ENCODE peak calls at places on chromosome 15, in eight cellular contexts. R is stomach, A is suprapubic skin, Q is GM12878, H is HepG2, C is transverse colon, E is K562, M is H1. U is an unnamed sample.

GRCh38 chr15:33912326-33912725 is 56.0 kb upstream of the CHRM5 start:
- DNase-seq in H (no peak), M (no peak), E (no peak), A (no peak), R (no peak), C (no peak), Q (no peak), U (no peak)

GRCh38 chr15:49242820-49243219 is 72.8 kb downstream of the GALK2 start:
- DNase-seq in C (no peak), Q (no peak), E (peak; percentile 62), A (no peak), M (no peak), R (no peak), H (no peak), U (no peak)

GRCh38 chr15:68211656-68212320 is 6.7 kb upstream of the CALML4 start:
- DNase-seq in A (peak; percentile 72), Q (no peak), R (no peak), M (no peak), E (no peak), H (no peak), C (no peak), U (no peak)

GRCh38 chr15:85108136-85108535 is 126.5 kb downstream of the PDE8A start:
- DNase-seq in Q (no peak), A (no peak), R (no peak), H (no peak), M (no peak), C (no peak), E (no peak), U (peak; percentile 77)

GRCh38 chr15:66923438-66923881 is 141.9 kb upstream of the SMAD3 start:
- DNase-seq in E (peak; percentile 59), M (peak; percentile 87), H (peak; percentile 34), R (peak; percentile 40), Q (no peak), A (no peak), C (peak; percentile 43), U (no peak)

GRCh38 chr15:88904808-88905327 is 8.3 kb downstream of the MFGE8 start:
- DNase-seq in A (no peak), R (peak; percentile 85), M (peak; percentile 94), C (peak; percentile 87), H (peak; percentile 79), Q (peak; percentile 32), E (peak; percentile 91), U (no peak)

GRCh38 chr15:99568548-99569352 is 3.0 kb downstream of the MEF2A start:
- DNase-seq in Q (no peak), M (no peak), E (peak; percentile 24), H (no peak), R (no peak), A (no peak), C (no peak), U (no peak)

GRCh38 chr15:55253580-55253979 is 36.0 kb downstream of the RAB27A start:
- DNase-seq in Q (no peak), M (no peak), E (no peak), R (no peak), C (no peak), H (no peak), A (no peak), U (no peak)

GRCh38 chr15:90387534-90388461 is at the start of gene IQGAP1:
- DNase-seq in A (peak; percentile 99), R (peak; percentile 98), C (peak; percentile 98), E (peak; percentile 97), M (peak; percentile 97), Q (peak; percentile 83), H (peak; percentile 92), U (peak; percentile 99)

GRCh38 chr15:85543741-85544155 is 163.3 kb downstream of the AKAP13 start:
- DNase-seq in Q (no peak), E (no peak), H (no peak), C (peak; percentile 89), A (peak; percentile 89), R (peak; percentile 86), M (peak; percentile 54), U (peak; percentile 93)

GRCh38 chr15:101504373-101504772 is 14.9 kb upstream of the PCSK6 start:
- DNase-seq in E (no peak), A (no peak), M (no peak), C (no peak), Q (no peak), H (no peak), R (no peak), U (peak; percentile 68)

GRCh38 chr15:100783296-100783695 is 96.3 kb upstream of the ALDH1A3 start:
- DNase-seq in M (peak; percentile 33), R (peak; percentile 17), A (peak; percentile 50), H (no peak), C (no peak), E (no peak), Q (no peak), U (peak; percentile 39)

GRCh38 chr15:71051539-71051938 is 63.7 kb upstream of the THSD4 start:
- DNase-seq in Q (no peak), A (no peak), E (no peak), M (no peak), C (no peak), R (no peak), H (no peak), U (no peak)

GRCh38 chr15:52463638-52464037 is 65.0 kb downstream of the MYO5A start:
- DNase-seq in R (no peak), M (no peak), A (no peak), H (no peak), Q (no peak), E (no peak), C (no peak), U (no peak)

GRCh38 chr15:90262426-90262825 is 3.0 kb upstream of the NGRN start:
- DNase-seq in H (no peak), E (no peak), C (no peak), R (no peak), M (no peak), Q (no peak), A (no peak), U (no peak)

GRCh38 chr15:77002954-77003912 is 8.3 kb downstream of the PSTPIP1 start:
- DNase-seq in M (no peak), A (no peak), H (no peak), R (peak; percentile 53), E (no peak), C (peak; percentile 73), Q (peak; percentile 77), U (no peak)

GRCh38 chr15:65920825-65921309 is 51.6 kb downstream of the RAB11A start:
- DNase-seq in H (no peak), M (no peak), E (no peak), Q (peak; percentile 89), C (no peak), A (no peak), R (no peak), U (no peak)

GRCh38 chr15:65923264-65923663 is 54.0 kb downstream of the RAB11A start:
- DNase-seq in H (no peak), M (no peak), Q (no peak), C (no peak), R (no peak), A (no peak), E (no peak), U (no peak)

GRCh38 chr15:65922621-65923020 is 53.3 kb downstream of the RAB11A start:
- DNase-seq in R (no peak), Q (no peak), M (no peak), A (no peak), H (no peak), E (no peak), C (no peak), U (no peak)

GRCh38 chr15:65920121-65920520 is 50.8 kb downstream of the RAB11A start:
- DNase-seq in M (no peak), Q (no peak), R (peak; percentile 41), H (no peak), C (no peak), A (no peak), E (no peak), U (no peak)

GRCh38 chr15:65921780-65922179 is 52.5 kb downstream of the RAB11A start:
- DNase-seq in Q (no peak), H (no peak), C (no peak), R (no peak), E (no peak), A (no peak), M (no peak), U (no peak)
- TF ChIP-seq EP300 in Q (no peak), H (no peak), C (no peak), R (no peak), E (no peak), A (no peak), M (no peak), U (no peak)

GRCh38 chr15:73323956-73324355 is 44.8 kb downstream of the HCN4 start:
- DNase-seq in A (peak; percentile 75), Q (no peak), H (no peak), E (no peak), R (no peak), M (no peak), C (no peak), U (no peak)
- H3K4me3 ChIP-seq in A (no peak overlapping the region), Q (no peak overlapping the region), H (no peak overlapping the region), E (no peak overlapping the region), R (no peak overlapping the region), M (no peak overlapping the region), C (no peak overlapping the region), U (no peak overlapping the region)

GRCh38 chr15:63122002-63122893 is 587 bp downstream of the LACTB start:
- DNase-seq in H (peak; percentile 73), M (peak; percentile 100), E (peak; percentile 86), A (peak; percentile 93), C (peak; percentile 96), R (peak; percentile 95), Q (peak; percentile 44), U (peak; percentile 98)
- TF ChIP-seq POLR2AphosphoS5 in H (peak; percentile 31), M (no peak), E (no peak), A (no peak), C (peak; percentile 45), R (peak; percentile 52), Q (no peak), U (peak; percentile 62)

GRCh38 chr15:57323299-57323805 is 53.0 kb upstream of the CGNL1 start:
- DNase-seq in C (no peak), A (no peak), M (no peak), Q (no peak), R (no peak), H (no peak), E (no peak), U (no peak)

GRCh38 chr15:57321973-57322601 is 54.2 kb upstream of the CGNL1 start:
- DNase-seq in Q (no peak), H (no peak), E (peak; percentile 92), A (no peak), R (no peak), C (no peak), M (no peak), U (no peak)

GRCh38 chr15:57321485-57321884 is 54.8 kb upstream of the CGNL1 start:
- DNase-seq in C (no peak), A (no peak), M (no peak), E (no peak), Q (no peak), R (no peak), H (no peak), U (no peak)

GRCh38 chr15:57323806-57324589 is 52.3 kb upstream of the CGNL1 start:
- DNase-seq in E (peak; percentile 97), Q (no peak), H (no peak), M (no peak), C (peak; percentile 84), A (no peak), R (no peak), U (no peak)

DNA sequence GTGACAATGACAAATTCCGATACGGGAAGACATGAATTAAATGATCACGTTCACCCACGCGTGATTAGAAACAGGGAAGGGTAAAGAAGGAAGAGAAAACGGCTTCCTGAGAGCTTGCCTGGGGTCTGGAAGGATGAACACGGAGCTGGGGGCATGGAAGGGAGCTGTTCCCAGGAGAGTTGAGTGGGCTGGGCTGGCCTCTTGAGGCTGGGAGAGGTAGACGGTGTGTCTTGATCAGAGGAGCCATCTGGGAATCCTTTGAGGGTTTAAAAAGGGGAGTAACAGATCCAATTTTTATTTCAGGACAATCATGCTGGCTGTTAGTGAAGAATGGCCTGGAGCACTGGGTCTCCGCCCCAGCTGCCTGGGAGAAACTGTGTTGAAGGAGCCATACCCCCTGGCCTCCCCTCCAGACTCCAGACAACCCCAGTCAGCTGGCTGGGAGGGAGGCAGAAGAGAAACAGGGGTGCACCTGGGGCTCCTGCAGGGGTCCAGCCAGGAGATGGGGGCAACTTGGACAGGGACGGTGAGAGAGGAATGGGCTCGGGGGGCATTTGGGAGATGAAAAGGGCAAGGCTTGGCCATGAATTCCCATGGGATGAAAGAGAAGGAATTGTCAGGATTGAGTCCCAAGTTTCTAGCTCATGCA is 53.6 kb upstream of the CGNL1 start:
- DNase-seq in E (no peak), R (no peak), A (no peak), Q (no peak), M (no peak), H (no peak), C (no peak), U (no peak)
- TF ChIP-seq EP300 in E (no peak), R (no peak), A (no peak), Q (no peak), M (no peak), H (no peak), C (no peak), U (no peak)

U was measured in esophagus muscularis mucosa.